ENCODE peak calls at places on chromosomes 12 and 14, in six cellular contexts. One of them, this sample, is unnamed.

GRCh38 chr14:24309538-24310386 is at the start of gene LTB4R2:
- DNase-seq in IMR-90: no peak
- DNase-seq in OCI-LY7: no peak
- DNase-seq in T-cell: no peak
- DNase-seq in stimulated activated naive CD4-positive, alpha-beta T cell: no peak
- DNase-seq in effector memory CD4-positive, alpha-beta T cell: no peak
- DNase-seq in this sample: no peak

GRCh38 chr14:71372411-71372838 is 465.2 kb downstream of the PCNX1 start:
- DNase-seq in stimulated activated naive CD4-positive, alpha-beta T cell: no peak
- DNase-seq in T-cell: no peak
- DNase-seq in effector memory CD4-positive, alpha-beta T cell: no peak
- DNase-seq in IMR-90: peak; percentile 88
- DNase-seq in OCI-LY7: no peak
- DNase-seq in this sample: peak; percentile 21

GRCh38 chr14:95529242-95529641 is 5.6 kb upstream of the GLRX5 start:
- DNase-seq in effector memory CD4-positive, alpha-beta T cell: no peak
- DNase-seq in OCI-LY7: no peak
- DNase-seq in stimulated activated naive CD4-positive, alpha-beta T cell: no peak
- DNase-seq in IMR-90: no peak
- DNase-seq in T-cell: no peak
- DNase-seq in this sample: no peak

GRCh38 chr12:52506858-52507715 is 13.1 kb downstream of the KRT5 start:
- DNase-seq in IMR-90: peak; percentile 65
- DNase-seq in stimulated activated naive CD4-positive, alpha-beta T cell: no peak
- DNase-seq in effector memory CD4-positive, alpha-beta T cell: no peak
- DNase-seq in OCI-LY7: peak; percentile 29
- DNase-seq in T-cell: no peak
- DNase-seq in this sample: peak; percentile 63

GRCh38 chr12:50927766-50928224 is 24.5 kb upstream of the HIGD1C start:
- DNase-seq in T-cell: no peak
- DNase-seq in OCI-LY7: no peak
- DNase-seq in IMR-90: no peak
- DNase-seq in effector memory CD4-positive, alpha-beta T cell: no peak
- DNase-seq in stimulated activated naive CD4-positive, alpha-beta T cell: no peak
- DNase-seq in this sample: no peak

GRCh38 chr14:98913967-98914620 is 357.9 kb downstream of the BCL11B start:
- DNase-seq in stimulated activated naive CD4-positive, alpha-beta T cell: no peak
- DNase-seq in IMR-90: no peak
- DNase-seq in OCI-LY7: no peak
- DNase-seq in effector memory CD4-positive, alpha-beta T cell: no peak
- DNase-seq in T-cell: no peak
- DNase-seq in this sample: no peak

GRCh38 chr14:55454264-55455151 is 14.1 kb upstream of the TBPL2 start:
- DNase-seq in OCI-LY7: no peak
- DNase-seq in stimulated activated naive CD4-positive, alpha-beta T cell: no peak
- DNase-seq in IMR-90: peak; percentile 86
- DNase-seq in effector memory CD4-positive, alpha-beta T cell: no peak
- DNase-seq in T-cell: no peak
- DNase-seq in this sample: peak; percentile 59

GRCh38 chr14:89921896-89922548 is 32.5 kb downstream of the EFCAB11 start:
- DNase-seq in T-cell: no peak
- DNase-seq in IMR-90: peak; percentile 87
- DNase-seq in stimulated activated naive CD4-positive, alpha-beta T cell: no peak
- DNase-seq in effector memory CD4-positive, alpha-beta T cell: no peak
- DNase-seq in OCI-LY7: no peak
- DNase-seq in this sample: no peak

GRCh38 chr12:602700-603068 is 60.6 kb downstream of the NINJ2 start:
- DNase-seq in stimulated activated naive CD4-positive, alpha-beta T cell: no peak
- DNase-seq in IMR-90: no peak
- DNase-seq in T-cell: no peak
- DNase-seq in effector memory CD4-positive, alpha-beta T cell: no peak
- DNase-seq in OCI-LY7: no peak
- DNase-seq in this sample: no peak